ENCODE peak calls at places on chromosome 11, in six cellular contexts. B is body of pancreas, P is tibial artery, W is brain microvascular endothelial cell, X is OCI-LY7, C is AG09309. D is an unnamed sample.

GRCh38 chr11:74682731-74683278 is 48.4 kb downstream of the CHRDL2 start:
- DNase-seq in X (no peak), B (no peak), W (no peak), P (peak), C (no peak), D (no peak)

GRCh38 chr11:110184974-110185597 is 91.9 kb downstream of the ZC3H12C start:
- DNase-seq in W (peak), X (no peak), C (no peak), P (no peak), B (peak), D (no peak)

GRCh38 chr11:74388678-74389327 is 9.4 kb downstream of the PGM2L1 start:
- DNase-seq in W (peak), X (peak), C (peak), B (peak), P (peak), D (peak)

GRCh38 chr11:77287136-77287535 is 14.3 kb downstream of the GDPD4 start:
- DNase-seq in P (no peak), B (no peak), W (no peak), C (no peak), X (no peak), D (no peak)

GRCh38 chr11:111663820-111664219 is 61.6 kb downstream of the SIK2 start:
- DNase-seq in X (no peak), P (peak), B (peak), W (peak), C (no peak), D (no peak)

GRCh38 chr11:72591785-72592490 is 82.3 kb downstream of the PDE2A start:
- DNase-seq in P (no peak), X (peak), W (no peak), C (no peak), B (peak), D (no peak)

GRCh38 chr11:113992459-113993105 is 17.7 kb downstream of the HTR3A start:
- DNase-seq in C (no peak), B (no peak), P (no peak), X (no peak), W (no peak), D (no peak)

GRCh38 chr11:128399186-128399585 is 188.2 kb downstream of the ETS1 start:
- DNase-seq in X (peak), P (no peak), C (peak), W (peak), B (no peak), D (no peak)

GRCh38 chr11:118820412-118821357 is 29.7 kb upstream of the DDX6 start:
- DNase-seq in X (peak), B (peak), W (no peak), C (peak), P (peak), D (peak)

GRCh38 chr11:45148276-45148675 is 1.8 kb downstream of the PRDM11 start:
- DNase-seq in W (no peak), B (no peak), P (no peak), X (no peak), C (no peak), D (no peak)

GRCh38 chr11:10534331-10534730 is 6.7 kb downstream of the RNF141 start:
- DNase-seq in B (no peak), X (no peak), C (no peak), P (no peak), W (no peak), D (no peak)

GRCh38 chr11:9616858-9617257 is 43.4 kb downstream of the WEE1 start:
- DNase-seq in W (no peak), B (no peak), X (peak), C (no peak), P (no peak), D (no peak)

GRCh38 chr11:124085583-124085982 is 29.7 kb upstream of the VWA5A start:
- DNase-seq in P (no peak), X (no peak), W (no peak), B (no peak), C (no peak), D (no peak)

GRCh38 chr11:95794086-95794485 is 3.8 kb downstream of the CEP57 start:
- DNase-seq in B (no peak), P (no peak), X (no peak), C (no peak), W (no peak), D (no peak)

GRCh38 chr11:130980463-130980862 is 64.2 kb upstream of the SNX19 start:
- DNase-seq in C (no peak), B (no peak), P (no peak), X (no peak), W (no peak), D (no peak)

GRCh38 chr11:61733120-61733978 is 19.1 kb upstream of the MYRF start:
- DNase-seq in X (peak), P (peak), C (peak), B (peak), W (peak), D (peak)

GRCh38 chr11:64340671-64341335 is 799 bp downstream of the CCDC88B start:
- DNase-seq in X (peak), W (no peak), B (no peak), P (no peak), C (no peak), D (peak)

GRCh38 chr11:63919267-63920125 is 2.5 kb upstream of the RCOR2 start:
- DNase-seq in B (no peak), X (no peak), W (no peak), P (no peak), C (no peak), D (no peak)

GRCh38 chr11:118306556-118306955 is 2.0 kb downstream of the CD3E start:
- DNase-seq in B (no peak), X (no peak), W (no peak), C (no peak), P (no peak), D (no peak)

GRCh38 chr11:73177380-73178091 is 35.4 kb upstream of the FCHSD2 start:
- DNase-seq in W (no peak), B (peak), X (no peak), C (no peak), P (peak), D (no peak)

GRCh38 chr11:41533761-41534160 is 74.3 kb upstream of the LRRC4C start:
- DNase-seq in P (no peak), B (no peak), X (no peak), C (no peak), W (no peak), D (no peak)

GRCh38 chr11:72005347-72006260 is 6.9 kb downstream of the IL18BP start:
- DNase-seq in P (no peak), W (no peak), X (no peak), B (no peak), C (no peak), D (no peak)

GRCh38 chr11:119359365-119360229 is 13.1 kb upstream of the MFRP start:
- DNase-seq in W (no peak), X (peak), P (no peak), C (no peak), B (no peak), D (no peak)

GRCh38 chr11:63911440-63911839 is 5.5 kb downstream of the RCOR2 start:
- DNase-seq in W (no peak), B (no peak), C (no peak), X (no peak), P (no peak), D (no peak)

GRCh38 chr11:123111465-123111864 is 49.5 kb upstream of the HSPA8 start:
- DNase-seq in B (no peak), P (no peak), C (no peak), W (no peak), X (peak), D (peak)

GRCh38 chr11:57624864-57625263 is 24.8 kb downstream of the YPEL4 start:
- DNase-seq in X (no peak), P (no peak), W (no peak), C (no peak), B (no peak), D (no peak)

GRCh38 chr11:26618441-26618840 is 46.4 kb upstream of the MUC15 start:
- DNase-seq in X (no peak), P (no peak), C (no peak), B (no peak), W (no peak), D (no peak)

GRCh38 chr11:121237686-121238658 is 54.6 kb upstream of the SC5D start:
- DNase-seq in X (peak), W (peak), B (peak), C (peak), P (no peak), D (no peak)

GRCh38 chr11:97638825-97639224 is 1249.0 kb downstream of the JRKL start:
- DNase-seq in C (no peak), W (no peak), B (no peak), P (no peak), X (no peak), D (no peak)

GRCh38 chr11:114799524-114799923 is 121.2 kb downstream of the NXPE2 start:
- DNase-seq in X (no peak), C (no peak), B (no peak), W (no peak), P (no peak), D (no peak)

GRCh38 chr11:92738281-92738680 is 231.2 kb upstream of the MTNR1B start:
- DNase-seq in B (no peak), P (no peak), C (no peak), W (no peak), X (no peak), D (no peak)

GRCh38 chr11:43366597-43367121 is 7.9 kb downstream of the TTC17 start:
- DNase-seq in X (no peak), W (peak), P (no peak), B (no peak), C (no peak), D (no peak)

DNA sequence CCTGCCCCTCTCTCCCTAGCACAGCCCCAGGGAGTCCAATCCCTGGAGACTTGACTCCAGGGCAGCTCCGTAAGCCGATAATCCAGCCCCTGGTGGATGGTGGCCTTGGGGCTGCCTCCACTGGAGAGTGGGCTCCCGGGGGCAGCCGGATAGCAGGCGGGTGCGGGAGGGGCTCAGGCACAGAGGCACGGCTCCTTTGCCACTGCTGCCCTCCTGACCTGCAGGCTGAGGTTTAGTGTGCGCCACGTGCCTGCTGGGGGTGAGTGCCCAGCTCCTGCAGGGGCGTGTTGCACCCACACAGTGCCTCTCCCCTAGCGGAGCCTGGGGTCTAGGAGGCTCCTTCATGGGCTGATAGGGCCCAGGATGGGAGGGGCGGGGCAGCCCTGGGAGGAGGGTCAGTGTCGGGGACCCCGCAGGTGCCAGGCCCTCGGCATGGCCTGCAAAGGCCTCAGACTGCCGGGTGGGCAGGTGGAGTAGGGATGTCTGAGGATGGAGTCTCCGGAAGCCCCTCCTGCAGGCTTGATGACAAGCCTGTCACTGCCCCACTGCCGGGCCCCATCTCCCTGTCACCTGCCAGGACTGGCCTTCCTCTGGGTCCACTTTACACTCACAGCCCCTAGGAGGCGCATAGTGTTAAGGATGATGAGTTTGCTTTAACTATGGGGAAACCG is 5.6 kb downstream of the DUSP8 start:
- DNase-seq in X (no peak), C (no peak), B (no peak), W (no peak), P (no peak), D (no peak)
- TF ChIP-seq CTCF in X (no peak), C (no peak), B (no peak), W (peak), P (no peak), D (peak)

GRCh38 chr11:107682182-107682971 is 29.5 kb downstream of the SLN start:
- DNase-seq in W (no peak), C (no peak), B (no peak), X (no peak), P (no peak), D (no peak)

GRCh38 chr11:107683070-107683469 is 28.8 kb downstream of the SLN start:
- DNase-seq in W (no peak), P (no peak), X (no peak), B (no peak), C (no peak), D (no peak)

GRCh38 chr11:107679255-107680024 is 32.4 kb downstream of the SLN start:
- DNase-seq in X (no peak), P (no peak), W (no peak), C (no peak), B (no peak), D (no peak)

GRCh38 chr11:107688322-107688918 is 23.4 kb downstream of the SLN start:
- DNase-seq in B (no peak), P (no peak), C (no peak), X (no peak), W (no peak), D (no peak)

DNA sequence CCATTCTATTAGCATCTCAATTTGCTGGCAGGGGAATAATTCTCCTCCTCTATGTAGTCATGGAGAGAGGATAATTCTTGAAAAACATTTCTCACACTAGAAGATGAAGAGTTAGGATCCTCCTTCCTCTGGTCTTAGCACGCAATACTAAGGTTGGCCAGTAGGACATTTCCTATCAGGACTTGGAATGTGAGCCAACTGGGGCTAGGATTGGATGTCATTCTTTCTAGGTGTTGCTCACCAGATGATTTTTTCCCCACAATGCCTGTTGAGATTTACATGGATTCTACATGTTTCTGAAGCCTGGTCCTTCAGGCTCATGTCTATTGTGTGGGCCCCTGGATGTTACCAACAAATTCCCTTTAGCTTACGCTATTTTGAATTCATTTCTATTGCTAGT is 28.0 kb downstream of the SLN start:
- DNase-seq in W (no peak), C (no peak), X (peak), B (no peak), P (no peak), D (no peak)
- TF ChIP-seq CTCF in W (peak), C (peak), X (peak), B (peak), P (no peak), D (peak)

GRCh38 chr11:1448166-1448825 is 38.3 kb downstream of the MOB2 start:
- DNase-seq in W (no peak), X (no peak), P (no peak), C (no peak), B (no peak), D (no peak)
- TF ChIP-seq CTCF in W (no peak), X (no peak), P (no peak), C (no peak), B (no peak), D (no peak)

GRCh38 chr11:94068764-94069163 is 47.6 kb downstream of the HEPHL1 start:
- DNase-seq in C (no peak), B (no peak), P (no peak), W (no peak), X (no peak), D (no peak)
- TF ChIP-seq CTCF in C (no peak), B (no peak), P (no peak), W (no peak), X (no peak), D (no peak)

GRCh38 chr11:17387280-17387679 is 1.2 kb downstream of the KCNJ11 start:
- DNase-seq in C (no peak), B (no peak), W (no peak), X (no peak), P (no peak), D (no peak)

GRCh38 chr11:17389205-17389956 is 922 bp upstream of the KCNJ11 start:
- DNase-seq in P (peak), B (peak), W (no peak), C (no peak), X (peak), D (peak)

GRCh38 chr11:17387811-17388210 is 648 bp downstream of the KCNJ11 start:
- DNase-seq in W (no peak), C (no peak), P (no peak), X (no peak), B (no peak), D (peak)

GRCh38 chr11:17389957-17390649 is 1.6 kb upstream of the KCNJ11 start:
- DNase-seq in X (no peak), B (no peak), C (no peak), P (no peak), W (no peak), D (peak)

GRCh38 chr11:17388609-17389204 is at the start of gene KCNJ11:
- DNase-seq in X (no peak), C (no peak), B (peak), W (no peak), P (no peak), D (no peak)
- TF ChIP-seq CTCF in X (peak), C (no peak), B (no peak), W (no peak), P (no peak), D (peak)

GRCh38 chr11:78577495-78577894 is 2.8 kb upstream of the NARS2 start:
- DNase-seq in W (no peak), C (no peak), B (no peak), X (no peak), P (no peak), D (no peak)
- TF ChIP-seq CTCF in W (no peak), C (no peak), B (no peak), X (no peak), P (no peak), D (no peak)

GRCh38 chr11:8543278-8543677 is 50.8 kb downstream of the STK33 start:
- DNase-seq in B (no peak), W (no peak), C (no peak), X (no peak), P (no peak), D (no peak)
- TF ChIP-seq CTCF in B (no peak), W (no peak), C (no peak), X (no peak), P (no peak), D (no peak)

DNA sequence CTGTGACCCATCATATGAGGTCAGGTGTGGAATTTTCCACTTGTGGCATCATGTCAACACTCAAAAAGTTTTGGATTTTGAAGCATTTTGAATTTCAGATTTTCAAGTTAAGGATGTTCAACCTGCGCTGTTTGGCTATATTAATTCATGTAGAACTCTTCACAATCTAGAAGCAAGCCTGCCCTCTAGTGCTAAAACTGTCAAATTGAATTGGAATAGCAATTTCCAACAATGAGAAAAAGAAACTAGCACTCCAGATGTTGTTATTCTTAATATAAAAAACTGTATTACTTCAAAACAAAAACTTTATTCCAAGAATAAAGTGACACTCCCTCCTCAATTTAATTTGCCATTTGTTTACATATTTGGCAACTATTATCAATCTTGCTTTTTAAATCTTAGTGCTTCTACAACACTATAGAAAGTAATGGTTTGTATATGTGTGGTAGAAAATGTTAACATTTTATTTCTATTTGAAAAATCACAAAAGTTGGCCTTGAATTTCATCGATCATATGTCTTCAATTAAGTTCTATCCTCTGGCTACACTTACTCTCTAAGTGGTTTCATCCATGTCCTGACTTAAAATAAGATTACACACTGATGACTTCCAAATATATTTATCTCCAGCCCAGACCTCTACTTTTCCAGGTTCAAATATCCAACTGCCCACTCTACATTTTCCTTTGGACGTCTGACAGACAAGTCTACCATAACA is 36.6 kb downstream of the DCUN1D5 start:
- DNase-seq in C (no peak), P (no peak), B (peak), X (peak), W (peak), D (peak)
- TF ChIP-seq CTCF in C (peak), P (peak), B (peak), X (peak), W (peak), D (peak)

GRCh38 chr11:3049430-3050243 is 7.6 kb downstream of the CARS1 start:
- DNase-seq in B (peak), X (peak), P (peak), W (peak), C (peak), D (peak)
- TF ChIP-seq CTCF in B (peak), X (no peak), P (peak), W (peak), C (peak), D (peak)